ENCODE peak calls at places on chromosomes 2 and 18, in nine cellular contexts. Q is mammary epithelial cell, H is HCT116, A is NB4, G is AG04450, M is HL-60, Y is psoas muscle, C is pancreas, L is GM12865. D is an unnamed sample.
A peak's percentile ranks its signal among the peaks of the same experiment; 100 is the strongest.

GRCh38 chr2:191105082-191105481 is 45.7 kb downstream of the STAT4 start:
- DNase-seq in A (no peak), Q (peak; percentile 73), L (no peak), H (no peak), G (no peak), M (no peak), Y (no peak), C (no peak), D (no peak)

GRCh38 chr18:27952741-27953140 is 224.2 kb downstream of the CDH2 start:
- DNase-seq in L (no peak), Y (no peak), M (no peak), H (no peak), G (no peak), C (no peak), A (no peak), Q (no peak), D (no peak)

GRCh38 chr2:637406-637776 is 39.8 kb downstream of the TMEM18 start:
- DNase-seq in G (no peak), A (no peak), H (no peak), M (no peak), L (no peak), Q (no peak), Y (no peak), C (no peak), D (no peak)

GRCh38 chr2:235052514-235053354 is 100.9 kb downstream of the SH3BP4 start:
- DNase-seq in A (no peak), Q (no peak), H (no peak), C (no peak), M (no peak), L (no peak), Y (peak; percentile 44), G (no peak), D (no peak)

GRCh38 chr2:230416061-230416721 is at the start of gene SP100:
- DNase-seq in Y (peak; percentile 81), A (peak; percentile 94), L (peak; percentile 94), C (peak; percentile 79), Q (peak; percentile 70), H (peak; percentile 28), M (peak; percentile 88), G (peak; percentile 45), D (peak; percentile 57)

GRCh38 chr2:69177063-69177771 is 164.2 kb downstream of the ANTXR1 start:
- DNase-seq in C (no peak), L (no peak), A (peak; percentile 97), M (peak; percentile 94), H (no peak), Y (peak; percentile 76), G (peak; percentile 90), Q (peak; percentile 23), D (peak; percentile 89)

GRCh38 chr2:12448846-12449480 is 267.8 kb upstream of the TRIB2 start:
- DNase-seq in M (no peak), H (no peak), G (no peak), Q (peak; percentile 53), C (no peak), L (no peak), A (peak; percentile 45), Y (no peak), D (no peak)

GRCh38 chr2:182866461-182867369 is at the start of gene FRZB:
- DNase-seq in G (peak; percentile 26), Y (peak; percentile 81), M (no peak), L (no peak), H (no peak), C (peak; percentile 73), A (no peak), Q (peak; percentile 10), D (peak; percentile 24)

GRCh38 chr2:54394392-54394791 is 61.7 kb upstream of the SPTBN1 start:
- DNase-seq in A (no peak), Q (no peak), G (no peak), L (peak; percentile 51), Y (no peak), H (no peak), M (no peak), C (no peak), D (no peak)

GRCh38 chr18:9097349-9097748 is 5.2 kb upstream of the NDUFV2 start:
- DNase-seq in A (no peak), G (no peak), L (no peak), H (no peak), Y (no peak), Q (peak; percentile 23), M (no peak), C (no peak), D (no peak)

GRCh38 chr2:196955036-196955435 is 28.5 kb upstream of the PGAP1 start:
- DNase-seq in C (no peak), L (no peak), A (no peak), G (no peak), H (no peak), M (no peak), Q (peak; percentile 39), Y (no peak), D (no peak)

DNA sequence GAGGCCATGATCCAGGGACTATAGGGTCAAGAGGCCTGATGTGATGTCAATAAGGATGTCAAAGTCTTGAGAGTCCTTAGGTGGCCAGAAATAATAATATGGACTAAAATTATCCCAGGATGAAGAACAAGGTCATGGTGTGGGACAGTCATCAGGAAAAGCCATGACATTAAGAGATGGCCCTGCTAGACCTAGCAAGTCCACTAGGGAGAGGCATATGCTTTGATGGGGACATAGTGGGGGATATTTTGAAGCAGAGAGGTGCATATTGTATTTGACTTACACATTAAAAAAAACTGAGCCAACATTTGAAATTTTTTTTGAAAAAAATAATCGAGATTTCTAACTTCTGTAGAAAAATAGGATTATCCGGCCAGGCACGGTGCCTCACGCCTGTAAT is 53.3 kb upstream of the CXCR4 start:
- DNase-seq in L (peak; percentile 9), G (no peak), M (no peak), Q (no peak), Y (no peak), A (no peak), C (no peak), H (no peak), D (no peak)
- TF ChIP-seq CTCF in L (peak; percentile 14), G (no peak), M (no peak), Q (no peak), Y (no peak), A (peak; percentile 19), C (no peak), H (peak; percentile 17), D (no peak)

DNA sequence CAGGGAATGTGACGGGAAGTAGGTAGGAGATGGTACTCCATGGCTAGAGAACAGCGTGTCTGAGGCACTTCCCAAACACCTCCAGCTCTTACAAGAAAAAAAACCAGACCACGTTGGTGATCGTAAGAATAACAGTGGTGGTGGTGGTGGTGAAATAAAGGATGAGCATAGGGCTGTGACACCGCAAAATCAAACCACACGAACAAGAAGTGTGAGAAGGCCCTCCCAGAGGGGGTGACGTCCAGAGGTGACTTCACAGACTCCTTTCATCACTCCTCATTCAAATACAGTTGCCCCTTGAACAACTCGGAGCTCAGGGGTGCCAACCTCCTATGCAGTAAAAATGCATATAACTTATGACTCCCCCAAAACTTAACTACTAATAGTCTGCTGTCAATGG is 92.6 kb downstream of the FARSB start:
- DNase-seq in H (no peak), M (peak; percentile 33), C (no peak), Y (no peak), G (no peak), Q (no peak), A (no peak), L (no peak), D (no peak)
- TF ChIP-seq CTCF in H (no peak), M (no peak), C (no peak), Y (no peak), G (no peak), Q (no peak), A (no peak), L (no peak), D (no peak)

DNA sequence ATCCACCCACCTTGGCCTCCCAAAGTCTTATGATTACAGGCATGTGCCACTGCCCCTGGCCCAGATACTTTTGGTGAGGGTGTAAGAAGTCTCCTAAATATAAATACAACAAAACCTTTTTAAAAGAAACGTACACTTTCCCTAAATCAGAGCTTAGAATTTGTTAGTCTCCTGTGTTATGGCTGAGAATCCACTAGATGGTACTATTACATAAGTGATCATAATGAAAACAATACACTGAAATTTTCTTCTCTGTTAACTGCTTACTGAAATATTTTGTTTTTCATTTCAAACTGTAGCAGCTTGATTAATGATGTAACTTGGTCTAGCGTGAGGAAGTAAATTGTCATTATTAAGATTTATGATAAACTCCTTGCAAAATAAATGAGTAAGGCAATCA is 74.8 kb upstream of the FAM98A start:
- DNase-seq in C (no peak), M (no peak), Q (no peak), H (peak; percentile 13), A (peak; percentile 23), L (peak; percentile 12), Y (no peak), G (no peak), D (no peak)
- TF ChIP-seq CTCF in C (no peak), M (no peak), Q (peak; percentile 34), H (peak; percentile 16), A (peak; percentile 18), L (peak; percentile 28), Y (peak; percentile 40), G (no peak), D (peak; percentile 30)

GRCh38 chr2:143226714-143227541 is 97.7 kb downstream of the ARHGAP15 start:
- DNase-seq in C (no peak), G (no peak), A (no peak), Y (no peak), H (no peak), L (no peak), M (no peak), Q (no peak), D (no peak)

GRCh38 chr2:143229411-143229810 is 100.2 kb downstream of the ARHGAP15 start:
- DNase-seq in L (no peak), G (no peak), Y (no peak), C (no peak), M (no peak), Q (no peak), H (no peak), A (no peak), D (no peak)

GRCh38 chr2:143229952-143230351 is 100.7 kb downstream of the ARHGAP15 start:
- DNase-seq in Y (no peak), H (no peak), L (no peak), G (no peak), C (no peak), M (no peak), Q (no peak), A (no peak), D (no peak)

GRCh38 chr2:143230506-143231256 is 101.5 kb downstream of the ARHGAP15 start:
- DNase-seq in C (no peak), L (no peak), Q (no peak), H (no peak), A (no peak), M (no peak), G (no peak), Y (no peak), D (no peak)

DNA sequence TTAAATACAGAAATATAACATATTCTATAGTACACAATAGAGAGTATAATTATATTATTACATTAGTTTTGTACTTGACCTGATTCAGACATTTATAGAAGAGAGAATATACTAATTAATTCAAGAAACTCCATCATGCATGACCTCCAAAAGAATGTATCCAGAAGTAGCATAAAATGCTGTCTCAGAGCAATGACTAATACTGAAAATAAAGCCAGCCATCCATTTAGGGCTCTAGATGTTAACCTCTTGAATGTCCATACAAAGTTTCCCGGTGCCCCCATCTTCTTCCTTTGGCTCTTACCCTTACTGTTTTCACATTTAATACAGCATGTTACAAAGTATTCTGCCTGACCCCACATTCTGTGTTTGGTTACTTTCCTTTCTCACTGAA is 102.0 kb downstream of the ARHGAP15 start:
- DNase-seq in L (no peak), M (no peak), C (no peak), H (no peak), Y (no peak), Q (no peak), G (no peak), A (no peak), D (no peak)
- TF ChIP-seq CTCF in L (no peak), M (no peak), C (no peak), H (no peak), Y (no peak), Q (no peak), G (no peak), A (no peak), D (no peak)

D was measured in AG09319.